ENCODE peak calls at places on chromosomes 3 and 15, in six cellular contexts. Z is aorta; L is Jurkat, Clone E6-1; R is pancreas; Q is adipocyte; K is skeletal muscle cell. G is an unnamed sample.

GRCh38 chr15:74174216-74174965 is 881 bp downstream of the ISLR start:
- DNase-seq in Z (peak), L (no peak), R (no peak), Q (no peak), K (no peak), G (no peak)

GRCh38 chr15:73926191-73927002 is at the start of gene LOXL1:
- DNase-seq in Z (peak), L (no peak), R (peak), Q (peak), K (peak), G (no peak)

GRCh38 chr3:36992806-36993325 is at the start of gene EPM2AIP1:
- DNase-seq in Z (peak), L (no peak), R (no peak), Q (peak), K (no peak), G (no peak)

GRCh38 chr3:47054414-47054813 is 74.9 kb downstream of the NBEAL2 start:
- DNase-seq in Z (no peak), L (no peak), R (no peak), Q (no peak), K (no peak), G (peak)

GRCh38 chr3:31002730-31003129 is 108.3 kb upstream of the GADL1 start:
- DNase-seq in Z (no peak), L (no peak), R (no peak), Q (no peak), K (no peak), G (no peak)

GRCh38 chr3:62405117-62405516 is 31.8 kb upstream of the FEZF2 start:
- DNase-seq in Z (no peak), L (no peak), R (no peak), Q (no peak), K (no peak), G (no peak)

GRCh38 chr15:44726568-44727461 is 9.5 kb upstream of the TRIM69 start:
- DNase-seq in Z (no peak), L (peak), R (peak), Q (peak), K (peak), G (peak)

GRCh38 chr3:25412269-25412668 is 15.8 kb upstream of the RARB start:
- DNase-seq in Z (no peak), L (no peak), R (no peak), Q (peak), K (no peak), G (no peak)

GRCh38 chr15:66923438-66923881 is 141.9 kb upstream of the SMAD3 start:
- DNase-seq in Z (no peak), L (peak), R (peak), Q (no peak), K (no peak), G (peak)

GRCh38 chr3:76700323-76700722 is 339.6 kb upstream of the ROBO2 start:
- DNase-seq in Z (no peak), L (no peak), R (no peak), Q (peak), K (no peak), G (no peak)

GRCh38 chr3:63908776-63909175 is 3.4 kb downstream of the SCAANT1 start:
- DNase-seq in Z (no peak), L (no peak), R (no peak), Q (no peak), K (no peak), G (no peak)

GRCh38 chr3:87272718-87273337 is 3.6 kb downstream of the POU1F1 start:
- DNase-seq in Z (no peak), L (no peak), R (no peak), Q (no peak), K (no peak), G (peak)

GRCh38 chr3:131283862-131284261 is 97.7 kb upstream of the NUDT16 start:
- DNase-seq in Z (no peak), L (no peak), R (peak), Q (no peak), K (no peak), G (no peak)

GRCh38 chr15:41949400-41950126 is 22.8 kb downstream of the EHD4 start:
- DNase-seq in Z (no peak), L (no peak), R (no peak), Q (peak), K (no peak), G (no peak)

GRCh38 chr15:32717290-32718081 is at the start of gene GREM1:
- DNase-seq in Z (peak), L (no peak), R (no peak), Q (peak), K (no peak), G (no peak)

GRCh38 chr15:84400017-84400740 is 164.6 kb downstream of the GOLGA6L4 start:
- DNase-seq in Z (no peak), L (no peak), R (no peak), Q (no peak), K (no peak), G (no peak)

GRCh38 chr15:65957451-65957850 is 88.2 kb downstream of the RAB11A start:
- DNase-seq in Z (no peak), L (no peak), R (no peak), Q (no peak), K (no peak), G (no peak)

GRCh38 chr15:66145242-66146182 is 108.0 kb downstream of the MEGF11 start:
- DNase-seq in Z (no peak), L (peak), R (peak), Q (no peak), K (no peak), G (no peak)

GRCh38 chr3:57756528-57757401 is 656 bp downstream of the SLMAP start:
- DNase-seq in Z (peak), L (no peak), R (peak), Q (peak), K (no peak), G (peak)

GRCh38 chr3:101849714-101850326 is 506 bp downstream of the NFKBIZ start:
- DNase-seq in Z (peak), L (no peak), R (peak), Q (peak), K (no peak), G (peak)

GRCh38 chr3:157282261-157283191 is 122.6 kb upstream of the CCNL1 start:
- DNase-seq in Z (no peak), L (no peak), R (no peak), Q (peak), K (peak), G (no peak)

GRCh38 chr3:84959470-84960380 is 936 bp downstream of the CADM2 start:
- DNase-seq in Z (peak), L (no peak), R (no peak), Q (no peak), K (no peak), G (no peak)

GRCh38 chr3:84960994-84961393 is 2.2 kb downstream of the CADM2 start:
- DNase-seq in Z (no peak), L (no peak), R (no peak), Q (no peak), K (no peak), G (no peak)

GRCh38 chr3:84961492-84962255 is 2.9 kb downstream of the CADM2 start:
- DNase-seq in Z (peak), L (no peak), R (no peak), Q (no peak), K (no peak), G (no peak)

GRCh38 chr3:84958495-84959469 is at the start of gene CADM2:
- DNase-seq in Z (peak), L (peak), R (peak), Q (peak), K (peak), G (peak)

DNA sequence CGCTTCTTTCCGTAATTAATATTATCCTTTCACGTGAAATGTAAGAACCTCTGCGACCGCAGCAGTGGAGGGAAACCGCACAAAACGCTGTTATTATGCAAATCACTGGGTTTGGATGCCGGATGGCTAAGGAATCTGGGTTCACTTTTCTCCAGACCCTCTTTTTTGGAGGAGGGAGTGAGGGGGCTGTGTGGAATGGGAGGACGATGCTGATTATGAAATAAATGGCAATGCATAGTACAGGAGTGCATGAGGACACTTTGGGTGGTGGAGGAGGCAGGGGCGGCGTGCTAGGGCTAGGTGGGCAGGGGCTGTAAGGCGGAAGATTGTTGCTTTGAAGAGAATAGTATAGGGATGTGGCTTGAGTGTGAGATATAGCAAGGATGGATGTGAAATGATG is 1.8 kb downstream of the CADM2 start:
- DNase-seq in Z (no peak), L (no peak), R (no peak), Q (no peak), K (no peak), G (no peak)
- H3K4me3 ChIP-seq in Z (no peak), L (no peak), R (no peak), Q (no peak), K (no peak), G (no peak)

GRCh38 chr3:56200251-56200650 is 268.0 kb downstream of the ERC2 start:
- DNase-seq in Z (no peak), L (no peak), R (no peak), Q (no peak), K (no peak), G (no peak)
- H3K4me3 ChIP-seq in Z (no peak), L (no peak), R (no peak), Q (no peak), K (no peak), G (no peak)

DNA sequence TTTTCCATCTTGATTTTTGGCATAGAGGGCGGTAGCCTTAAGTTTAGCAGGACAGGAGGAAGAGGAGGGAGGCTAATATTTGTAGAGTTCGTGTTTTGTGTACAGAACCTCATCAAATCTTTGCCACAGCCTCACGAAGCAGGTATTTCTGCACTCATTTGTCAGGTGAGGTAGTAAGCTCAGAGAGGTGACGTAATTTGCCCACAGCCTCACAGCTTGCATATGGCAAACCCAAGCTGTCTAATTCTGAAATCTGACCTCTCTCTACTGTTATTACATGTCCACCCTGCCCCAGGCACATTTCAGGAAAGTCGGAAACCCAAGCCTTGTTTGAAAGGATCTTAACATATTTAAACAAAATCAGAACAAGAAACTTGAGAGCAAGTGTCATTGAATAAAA is 91.1 kb upstream of the TPM1 start:
- DNase-seq in Z (no peak), L (no peak), R (no peak), Q (no peak), K (no peak), G (no peak)
- H3K4me3 ChIP-seq in Z (no peak), L (no peak), R (no peak), Q (no peak), K (no peak), G (no peak)

DNA sequence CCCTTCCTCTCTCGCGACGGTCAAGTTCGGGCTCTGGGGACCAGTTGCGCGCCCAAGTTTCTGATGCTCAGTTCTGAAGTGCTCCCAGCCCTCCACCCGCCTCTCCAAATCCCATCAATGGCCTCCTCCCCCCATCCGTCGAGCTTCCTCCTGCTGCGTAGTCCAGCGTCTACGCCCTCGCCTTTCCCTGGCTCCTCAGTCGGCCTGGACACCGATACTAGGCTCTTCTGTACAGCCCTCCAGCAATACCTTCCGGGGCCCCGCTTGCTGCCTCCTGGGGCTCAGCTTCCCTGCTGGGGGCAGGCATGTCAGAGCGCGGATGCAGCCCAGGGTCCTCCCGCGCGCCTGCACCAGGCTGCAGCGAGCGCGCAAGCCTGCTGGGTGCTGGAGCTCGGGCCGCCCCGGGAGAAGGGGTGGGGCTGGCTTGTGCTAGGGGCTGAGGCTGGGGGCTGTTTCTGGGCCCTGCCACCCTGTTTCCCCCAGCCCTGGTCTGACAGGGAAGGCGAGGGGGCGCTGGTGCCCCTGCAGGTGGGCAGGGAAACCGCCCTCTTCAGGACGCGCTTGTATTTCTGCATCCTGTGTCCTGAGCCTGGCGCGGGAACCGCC is 353.3 kb upstream of the SUCLG2 start:
- DNase-seq in Z (peak), L (no peak), R (peak), Q (peak), K (no peak), G (no peak)
- H3K4me3 ChIP-seq in Z (peak), L (no peak), R (no peak), Q (no peak), K (peak), G (no peak)

DNA sequence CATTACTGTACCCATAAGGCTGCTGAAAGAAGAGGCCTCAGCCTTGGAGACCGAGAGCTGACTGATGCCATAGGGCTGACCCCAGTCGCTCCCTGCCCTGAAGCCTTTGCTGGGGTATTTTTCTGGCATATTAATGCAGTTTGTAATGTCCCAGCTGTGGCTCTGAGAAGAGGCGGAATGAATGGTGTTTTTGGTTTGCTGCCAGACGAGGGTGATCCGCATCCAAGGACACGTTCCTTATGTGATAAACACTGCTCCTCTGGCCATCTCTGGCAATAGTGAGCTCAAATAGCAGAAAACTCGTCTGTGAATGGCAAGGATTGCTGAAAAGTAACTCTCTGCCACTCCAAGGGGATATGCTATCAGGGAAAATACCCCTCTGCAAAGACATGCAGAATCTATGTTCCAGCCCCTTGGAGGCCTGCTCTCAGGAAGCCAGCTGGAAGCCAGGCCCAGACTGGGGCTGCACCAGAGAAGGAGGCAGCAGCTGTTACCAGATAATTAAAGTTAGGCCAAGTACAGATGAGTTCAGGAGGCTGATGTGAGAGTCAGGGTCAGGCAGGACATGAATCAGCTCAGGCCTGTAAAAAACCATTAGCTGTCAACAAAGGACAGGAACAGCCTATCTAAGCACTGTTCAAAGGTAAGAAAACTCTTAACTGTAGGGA is 28.9 kb upstream of the KLHL6 start:
- DNase-seq in Z (no peak), L (no peak), R (no peak), Q (peak), K (peak), G (no peak)
- H3K4me3 ChIP-seq in Z (no peak), L (no peak), R (no peak), Q (no peak), K (no peak), G (no peak)

GRCh38 chr3:120561251-120562045 is 34.7 kb upstream of the NDUFB4 start:
- DNase-seq in Z (peak), L (peak), R (peak), Q (peak), K (no peak), G (peak)

GRCh38 chr3:120557115-120557514 is 39.0 kb upstream of the NDUFB4 start:
- DNase-seq in Z (no peak), L (no peak), R (no peak), Q (no peak), K (no peak), G (no peak)

GRCh38 chr3:120558784-120559227 is 37.3 kb upstream of the NDUFB4 start:
- DNase-seq in Z (peak), L (peak), R (peak), Q (peak), K (peak), G (peak)

GRCh38 chr3:120560304-120561250 is 35.6 kb upstream of the NDUFB4 start:
- DNase-seq in Z (no peak), L (no peak), R (no peak), Q (no peak), K (no peak), G (no peak)

DNA sequence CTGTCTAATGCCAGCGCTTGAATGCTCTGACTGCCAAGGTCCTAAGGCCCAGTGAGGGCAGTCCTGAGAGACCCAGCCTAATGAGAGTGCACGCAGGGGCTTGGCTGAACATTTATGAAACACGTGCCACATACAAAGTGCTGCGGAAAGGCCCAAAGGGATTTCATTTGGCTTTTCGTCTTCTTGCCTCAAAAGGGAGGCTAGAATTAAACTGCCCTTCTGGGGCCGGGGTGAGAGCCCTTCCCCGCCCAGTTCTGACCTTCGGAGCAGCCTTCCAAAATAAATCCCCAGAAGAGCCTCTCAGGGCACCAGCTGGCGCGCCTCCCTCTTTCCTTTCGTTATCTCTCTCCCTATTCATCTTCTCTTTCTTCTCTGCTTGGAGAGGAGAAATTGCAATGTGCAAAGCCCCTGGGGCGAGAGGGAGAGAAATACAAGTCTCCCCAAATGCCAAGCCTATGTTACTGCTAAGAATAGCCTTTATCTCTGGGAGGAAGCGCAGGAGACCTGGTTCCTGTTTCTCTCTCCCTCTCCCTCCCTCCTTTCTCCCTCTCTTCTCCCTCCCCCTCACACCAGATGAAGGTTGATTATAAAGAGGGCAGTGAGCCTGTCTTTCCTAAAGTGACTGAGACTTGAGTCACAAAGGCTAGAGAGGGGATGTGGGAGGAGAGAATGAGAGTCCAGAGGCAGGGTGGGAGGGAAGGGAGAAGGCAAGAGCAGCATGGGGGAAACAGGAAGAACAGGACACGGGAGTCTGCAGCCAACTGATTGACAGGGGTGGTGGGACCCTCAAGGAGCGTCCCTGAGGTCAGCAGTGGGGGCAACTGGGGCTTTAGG is 36.7 kb upstream of the NDUFB4 start:
- DNase-seq in Z (peak), L (no peak), R (no peak), Q (peak), K (no peak), G (no peak)
- H3K4me3 ChIP-seq in Z (peak), L (no peak), R (no peak), Q (peak), K (peak), G (peak)

DNA sequence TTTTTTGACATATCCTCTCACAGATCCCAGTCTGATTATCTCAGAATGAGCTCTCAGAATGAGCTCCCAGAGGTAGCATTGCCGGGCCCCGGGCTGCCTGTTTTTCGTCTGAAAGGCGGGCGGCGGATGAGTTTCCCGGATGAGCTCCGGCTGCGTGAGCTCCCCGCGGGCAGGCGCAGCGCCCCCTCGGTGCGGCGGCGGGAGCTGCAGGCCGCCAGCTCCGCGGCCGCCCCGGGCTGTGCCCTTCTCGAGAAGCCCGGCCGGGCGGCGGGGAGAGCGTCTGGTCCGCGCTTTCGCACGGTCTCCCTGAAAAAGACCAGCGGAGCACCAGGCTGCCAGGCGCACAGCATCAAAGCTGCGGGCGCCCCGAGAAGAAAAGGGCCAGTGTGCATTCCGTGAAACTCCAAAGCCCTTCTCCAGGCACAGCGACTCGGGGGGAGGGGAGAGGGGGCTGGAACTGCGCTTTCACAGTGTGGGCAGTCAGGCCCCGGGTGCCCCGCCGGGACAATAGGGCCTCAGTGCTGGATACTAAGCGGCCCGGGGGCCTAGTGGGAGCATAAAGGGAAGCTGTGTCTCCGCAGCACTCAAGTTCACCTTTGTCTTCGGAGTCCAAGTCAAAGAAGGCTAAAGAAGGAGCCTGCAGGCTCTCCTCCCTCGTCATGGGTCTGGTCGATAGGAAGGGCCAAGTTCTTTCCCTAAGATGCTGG is 12.1 kb upstream of the SHC4 start:
- DNase-seq in Z (peak), L (peak), R (peak), Q (peak), K (peak), G (peak)
- H3K4me3 ChIP-seq in Z (peak), L (peak), R (peak), Q (peak), K (peak), G (peak)

GRCh38 chr3:20047341-20047779 is 7.1 kb downstream of the KAT2B start:
- DNase-seq in Z (no peak), L (no peak), R (no peak), Q (no peak), K (no peak), G (no peak)
- H3K4me3 ChIP-seq in Z (no peak), L (no peak), R (no peak), Q (no peak), K (no peak), G (no peak)

G was measured in GM12865.